ENCODE peak calls at places on chromosomes 5 and 9, in four cellular contexts. K, W, Q and C are unnamed samples.

GRCh38 chr9:109149722-109150121 is 17.3 kb downstream of the FRRS1L start:
- DNase-seq in K (no peak), Q (no peak), W (no peak), C (no peak)

GRCh38 chr9:12906646-12907045 is 131.8 kb downstream of the LURAP1L start:
- DNase-seq in K (no peak), W (no peak), Q (no peak), C (no peak)

GRCh38 chr9:107019216-107019615 is 156.2 kb downstream of the ZNF462 start:
- DNase-seq in W (no peak), K (no peak), Q (no peak), C (no peak)

GRCh38 chr5:91382530-91383026 is 539 bp downstream of the ARRDC3 start:
- DNase-seq in W (peak), K (peak), Q (peak), C (no peak)

GRCh38 chr5:21802869-21803490 is 1050.2 kb downstream of the CDH12 start:
- DNase-seq in W (peak), K (no peak), Q (peak), C (peak)

GRCh38 chr9:99778308-99778707 is 43.4 kb upstream of the NR4A3 start:
- DNase-seq in Q (no peak), K (no peak), W (peak), C (no peak)

GRCh38 chr9:2307480-2307879 is 292.3 kb downstream of the SMARCA2 start:
- DNase-seq in Q (no peak), W (no peak), K (no peak), C (no peak)

GRCh38 chr9:69215774-69216482 is 41.9 kb downstream of the TJP2 start:
- DNase-seq in W (peak), Q (no peak), K (no peak), C (no peak)

GRCh38 chr5:120096413-120096812 is 367.7 kb upstream of the PRR16 start:
- DNase-seq in Q (no peak), W (no peak), K (no peak), C (no peak)

GRCh38 chr9:19379697-19380046 is 364 bp downstream of the RPS6 start:
- DNase-seq in W (no peak), K (no peak), Q (no peak), C (peak)

GRCh38 chr9:134358026-134358967 is 32.0 kb downstream of the RXRA start:
- DNase-seq in W (no peak), Q (no peak), K (no peak), C (no peak)

GRCh38 chr5:78776637-78777036 is 128.1 kb upstream of the LHFPL2 start:
- DNase-seq in Q (peak), K (no peak), W (no peak), C (no peak)

GRCh38 chr9:1580215-1580614 is 434.9 kb upstream of the SMARCA2 start:
- DNase-seq in Q (no peak), K (no peak), W (no peak), C (no peak)

GRCh38 chr9:99079542-99079941 is 25.4 kb upstream of the TGFBR1 start:
- DNase-seq in W (no peak), Q (no peak), K (no peak), C (no peak)

GRCh38 chr9:106866243-106866642 is 3.3 kb downstream of the ZNF462 start:
- DNase-seq in W (no peak), Q (no peak), K (peak), C (no peak)

GRCh38 chr9:5587024-5587423 is 41.9 kb upstream of the RIC1 start:
- DNase-seq in K (no peak), W (no peak), Q (no peak), C (no peak)

GRCh38 chr9:120710110-120710981 is 3.9 kb downstream of the MEGF9 start:
- DNase-seq in W (peak), K (no peak), Q (peak), C (peak)

GRCh38 chr5:72015103-72015548 is 92.1 kb upstream of the MAP1B start:
- DNase-seq in K (no peak), Q (peak), W (peak), C (peak)

GRCh38 chr9:117750401-117750800 is 46.2 kb downstream of the TLR4 start:
- DNase-seq in Q (no peak), W (no peak), K (no peak), C (no peak)

GRCh38 chr5:145072880-145073279 is 762.3 kb downstream of the PRELID2 start:
- DNase-seq in Q (no peak), K (no peak), W (no peak), C (no peak)

GRCh38 chr5:78501411-78502338 is 141.3 kb downstream of the SCAMP1 start:
- DNase-seq in W (no peak), K (no peak), Q (no peak), C (no peak)

GRCh38 chr9:35664531-35665470 is at the start of gene ARHGEF39:
- DNase-seq in Q (peak), K (no peak), W (peak), C (peak)

GRCh38 chr5:32597046-32597629 is 11.8 kb downstream of the SUB1 start:
- DNase-seq in Q (no peak), W (no peak), K (no peak), C (no peak)

GRCh38 chr9:97740848-97741821 is 44.0 kb upstream of the XPA start:
- DNase-seq in Q (no peak), W (peak), K (no peak), C (peak)

GRCh38 chr9:69293186-69293585 is 31.8 kb upstream of the ENTREP1 start:
- DNase-seq in K (no peak), W (no peak), Q (no peak), C (no peak)

GRCh38 chr5:11075010-11075860 is 314.2 kb upstream of the DAP start:
- DNase-seq in W (peak), Q (no peak), K (no peak), C (no peak)

GRCh38 chr5:1950708-1951103 is 68.0 kb upstream of the IRX4 start:
- DNase-seq in K (no peak), W (no peak), Q (no peak), C (no peak)

GRCh38 chr5:113061851-113062631 is 85.4 kb downstream of the DCP2 start:
- DNase-seq in Q (no peak), K (no peak), W (no peak), C (no peak)

GRCh38 chr9:6106576-6107339 is 91.3 kb upstream of the RANBP6 start:
- DNase-seq in W (peak), Q (peak), K (peak), C (peak)

GRCh38 chr5:39164529-39165402 is 54.6 kb downstream of the FYB1 start:
- DNase-seq in W (peak), Q (no peak), K (no peak), C (no peak)

GRCh38 chr9:37909326-37909725 is 5.4 kb upstream of the SLC25A51 start:
- DNase-seq in K (no peak), Q (no peak), W (no peak), C (no peak)

GRCh38 chr5:155947394-155948062 is 379.4 kb upstream of the SGCD start:
- DNase-seq in K (no peak), W (no peak), Q (no peak), C (no peak)
- TF ChIP-seq FOXM1 in K (no peak), W (no peak), Q (no peak), C (no peak)

GRCh38 chr5:146623657-146624056 is 107.7 kb upstream of the GPR151 start:
- DNase-seq in W (no peak), Q (no peak), K (no peak), C (no peak)

GRCh38 chr5:146623009-146623408 is 107.0 kb upstream of the GPR151 start:
- DNase-seq in W (no peak), Q (no peak), K (no peak), C (no peak)

GRCh38 chr5:146624179-146624578 is 108.2 kb upstream of the GPR151 start:
- DNase-seq in Q (no peak), W (no peak), K (no peak), C (no peak)

GRCh38 chr5:146620663-146621051 is 104.7 kb upstream of the GPR151 start:
- DNase-seq in W (no peak), K (no peak), Q (no peak), C (no peak)

DNA sequence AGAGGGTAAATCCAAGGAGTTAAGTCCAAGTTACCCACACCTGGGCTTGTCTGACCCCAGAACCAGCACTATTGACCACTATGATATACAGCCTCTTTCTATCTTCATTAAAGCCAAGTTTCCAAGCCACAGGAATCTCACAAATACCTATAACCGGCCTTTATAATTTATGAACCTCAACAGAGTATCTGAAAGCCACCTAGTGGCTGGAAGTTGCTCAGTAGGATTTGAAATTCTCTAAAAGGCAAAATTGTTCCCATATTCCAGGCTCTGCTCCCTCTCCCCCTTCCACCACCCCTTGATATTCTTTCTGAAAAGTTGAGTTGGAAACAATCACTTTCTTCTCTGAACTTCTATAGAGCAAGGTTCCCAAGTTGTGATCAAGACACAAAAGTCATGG is 106.4 kb upstream of the GPR151 start:
- DNase-seq in W (no peak), Q (no peak), K (no peak), C (no peak)
- TF ChIP-seq BHLHE40 in W (no peak), Q (no peak), K (no peak), C (no peak)

DNA sequence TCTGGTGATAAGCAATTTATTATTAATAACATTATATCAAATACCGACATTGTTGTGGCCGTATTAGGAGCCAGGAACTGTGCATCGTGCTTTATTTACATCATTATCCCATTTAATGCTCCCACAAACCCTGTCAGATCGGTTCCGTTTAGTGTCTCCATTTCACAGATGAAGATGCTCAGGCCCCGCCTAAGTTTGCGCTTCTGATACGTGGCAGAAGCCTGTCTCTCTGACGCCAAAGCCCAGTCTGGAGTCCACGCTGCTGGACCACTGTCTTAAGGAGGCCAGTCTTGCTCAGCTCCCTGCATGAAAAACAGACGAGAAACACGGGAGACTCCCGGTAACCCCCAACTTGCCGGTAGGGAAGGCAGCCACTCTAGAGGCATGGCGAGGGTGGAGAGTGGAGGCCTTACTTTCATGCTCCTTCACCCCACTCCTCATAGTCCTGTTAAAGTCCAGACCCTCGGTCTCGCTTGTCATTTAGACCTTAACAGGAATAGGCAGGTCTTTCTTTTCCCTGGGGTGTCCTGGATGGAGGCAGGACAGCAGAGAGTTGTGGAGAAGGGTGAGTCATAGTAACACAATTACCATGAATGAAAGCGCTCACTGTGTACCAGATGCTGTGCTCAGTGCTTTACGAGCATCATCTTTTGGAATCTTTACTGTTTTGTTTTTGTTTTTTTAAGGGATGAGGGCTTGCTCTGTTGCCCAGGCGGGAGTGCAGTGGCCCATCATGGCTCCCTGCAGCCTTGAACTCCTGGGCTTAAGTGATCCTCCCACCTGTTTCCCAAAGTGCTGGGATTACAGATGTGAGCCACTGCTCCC is 872 bp downstream of the TXNDC15 start:
- DNase-seq in W (peak), K (no peak), Q (peak), C (peak)
- TF ChIP-seq FOXK2 in W (no peak), K (no peak), Q (no peak), C (no peak)

GRCh38 chr9:94016744-94017143 is 61.6 kb upstream of the BARX1 start:
- DNase-seq in K (no peak), W (no peak), Q (no peak), C (no peak)

GRCh38 chr9:94011134-94011533 is 56.0 kb upstream of the BARX1 start:
- DNase-seq in W (no peak), K (no peak), Q (no peak), C (no peak)

GRCh38 chr9:94017939-94018531 is 62.9 kb upstream of the BARX1 start:
- DNase-seq in W (no peak), K (no peak), Q (no peak), C (no peak)

GRCh38 chr9:94014845-94015244 is 59.7 kb upstream of the BARX1 start:
- DNase-seq in K (no peak), Q (no peak), W (no peak), C (no peak)

DNA sequence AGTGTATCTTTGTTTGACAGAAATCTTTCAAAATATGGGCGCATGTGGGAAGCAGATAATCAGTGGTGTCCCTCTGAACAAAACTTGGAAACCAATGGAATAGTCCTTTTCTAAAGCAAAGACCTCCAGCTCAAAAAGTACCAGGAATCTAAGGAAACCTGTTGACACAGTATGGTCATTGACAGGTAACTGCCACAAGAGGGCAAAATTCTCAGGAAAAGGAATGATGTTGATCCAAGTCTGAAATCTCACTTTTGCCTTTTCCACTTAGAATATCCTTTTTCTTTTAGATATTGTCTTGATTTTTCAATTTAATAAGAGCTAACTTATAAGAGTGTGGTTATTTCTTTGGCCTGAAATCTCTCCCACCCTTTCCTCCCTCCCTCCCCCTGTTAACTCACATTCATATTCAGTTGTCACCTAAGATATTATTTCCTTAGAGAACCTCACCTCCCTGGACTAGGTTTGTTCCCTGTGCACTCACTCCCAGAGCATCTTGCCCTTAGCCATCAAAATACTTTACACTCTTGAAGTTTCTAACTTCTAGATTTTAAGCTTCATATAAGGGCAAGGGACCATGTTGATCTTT is 59.0 kb upstream of the BARX1 start:
- DNase-seq in K (no peak), Q (peak), W (peak), C (peak)
- TF ChIP-seq FOXM1 in K (no peak), Q (no peak), W (no peak), C (no peak)

GRCh38 chr9:110635589-110635988 is 33.0 kb upstream of the MUSK start:
- DNase-seq in K (no peak), W (no peak), Q (no peak), C (no peak)

GRCh38 chr9:110640736-110641135 is 27.9 kb upstream of the MUSK start:
- DNase-seq in Q (no peak), W (no peak), K (no peak), C (no peak)

GRCh38 chr9:110641350-110641749 is 27.2 kb upstream of the MUSK start:
- DNase-seq in W (no peak), K (no peak), Q (no peak), C (no peak)

GRCh38 chr9:110638381-110638954 is 30.1 kb upstream of the MUSK start:
- DNase-seq in Q (no peak), K (no peak), W (no peak), C (no peak)
- TF ChIP-seq BHLHE40 in Q (no peak), K (no peak), W (no peak), C (no peak)

DNA sequence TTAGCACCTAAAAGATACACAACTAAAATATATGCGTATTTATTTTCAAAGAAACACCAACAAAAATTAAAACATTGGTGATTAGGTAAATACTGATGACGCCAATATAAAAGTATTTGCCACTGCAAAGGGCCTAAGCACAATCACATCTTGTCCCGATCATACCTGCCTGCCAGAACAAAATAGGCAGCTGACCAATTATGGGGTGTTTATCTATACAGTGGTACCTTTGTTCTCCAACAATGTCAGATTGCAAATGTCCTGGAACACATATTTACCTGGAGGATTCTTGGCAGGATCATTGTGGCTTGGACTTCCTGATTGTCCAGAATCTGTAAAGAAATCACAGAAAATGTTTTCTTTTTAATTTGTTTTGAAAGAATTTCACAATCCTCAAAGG is 134.5 kb downstream of the NFIB start:
- DNase-seq in Q (peak), W (no peak), K (no peak), C (no peak)
- TF ChIP-seq FOXK2 in Q (no peak), W (no peak), K (no peak), C (no peak)

GRCh38 chr5:6489786-6490185 is 41.1 kb downstream of the UBE2QL1 start:
- DNase-seq in Q (no peak), K (no peak), W (no peak), C (no peak)
- TF ChIP-seq FOXM1 in Q (no peak), K (no peak), W (no peak), C (no peak)

GRCh38 chr9:127204771-127205470 is 59.7 kb upstream of the GARNL3 start:
- DNase-seq in Q (peak), W (peak), K (no peak), C (peak)

GRCh38 chr9:127201731-127202130 is 62.8 kb upstream of the GARNL3 start:
- DNase-seq in W (no peak), K (no peak), Q (no peak), C (no peak)

GRCh38 chr9:127202461-127203139 is 62.0 kb upstream of the GARNL3 start:
- DNase-seq in W (no peak), Q (no peak), K (no peak), C (no peak)

GRCh38 chr9:127205952-127206351 is 58.6 kb upstream of the GARNL3 start:
- DNase-seq in W (no peak), Q (no peak), K (no peak), C (no peak)

GRCh38 chr9:127203501-127204327 is 60.9 kb upstream of the GARNL3 start:
- DNase-seq in W (no peak), Q (no peak), K (no peak), C (no peak)
- TF ChIP-seq BHLHE40 in W (no peak), Q (no peak), K (no peak), C (no peak)

GRCh38 chr5:63008195-63008594 is 429.6 kb downstream of the LRRC70 start:
- DNase-seq in Q (no peak), W (no peak), K (no peak), C (no peak)

GRCh38 chr5:63011158-63011557 is 432.5 kb downstream of the LRRC70 start:
- DNase-seq in W (no peak), K (no peak), Q (no peak), C (no peak)
- TF ChIP-seq FOXK2 in W (no peak), K (no peak), Q (no peak), C (no peak)